ENCODE peak calls at places on chromosomes 2 and 18, in four cellular contexts. G, H, S and Y are unnamed samples.

GRCh38 chr2:73291461-73292315 is 1.7 kb downstream of the EGR4 start:
- DNase-seq in G (no peak), H (no peak), S (peak; percentile 77), Y (peak; percentile 68)

GRCh38 chr2:20702563-20702962 is 35.6 kb downstream of the GDF7 start:
- DNase-seq in G (peak; percentile 78), H (no peak), S (no peak), Y (no peak)

GRCh38 chr2:235856151-235856819 is 311.9 kb downstream of the GBX2 start:
- DNase-seq in G (peak; percentile 73), H (no peak), S (no peak), Y (no peak)

GRCh38 chr18:13983506-13983905 is 68.2 kb upstream of the MC2R start:
- DNase-seq in G (no peak), H (no peak), S (no peak), Y (no peak)

GRCh38 chr18:42486296-42486695 is 531.3 kb downstream of the PIK3C3 start:
- DNase-seq in G (no peak), H (no peak), S (no peak), Y (no peak)

GRCh38 chr18:43009666-43010065 is 105.8 kb downstream of the RIT2 start:
- DNase-seq in G (no peak), H (no peak), S (no peak), Y (no peak)

GRCh38 chr18:79964330-79965118 is at the start of gene HSBP1L1:
- DNase-seq in G (no peak), H (no peak), S (peak; percentile 70), Y (peak; percentile 75)

GRCh38 chr18:41966943-41967342 is 11.9 kb downstream of the PIK3C3 start:
- DNase-seq in G (no peak), H (no peak), S (no peak), Y (no peak)

GRCh38 chr2:162379719-162380580 is 36.0 kb downstream of the GCA start:
- DNase-seq in G (no peak), H (no peak), S (peak; percentile 16), Y (no peak)

GRCh38 chr2:173574713-173575112 is 220.0 kb downstream of the CDCA7 start:
- DNase-seq in G (peak; percentile 52), H (no peak), S (no peak), Y (no peak)

GRCh38 chr18:47558110-47558750 is 306.8 kb upstream of the SKOR2 start:
- DNase-seq in G (no peak), H (no peak), S (no peak), Y (peak; percentile 41)

GRCh38 chr2:29655391-29656086 is 265.8 kb downstream of the ALK start:
- DNase-seq in G (no peak), H (no peak), S (no peak), Y (no peak)

GRCh38 chr2:44120428-44120827 is 48.2 kb upstream of the PPM1B start:
- DNase-seq in G (peak; percentile 93), H (no peak), S (no peak), Y (no peak)

GRCh38 chr2:208306291-208306690 is 40.2 kb downstream of the PIKFYVE start:
- DNase-seq in G (peak; percentile 74), H (no peak), S (no peak), Y (no peak)

GRCh38 chr2:169141713-169142352 is 72.5 kb downstream of the DHRS9 start:
- DNase-seq in G (peak; percentile 53), H (peak; percentile 31), S (peak; percentile 79), Y (peak; percentile 75)

GRCh38 chr18:76458522-76459311 is 36.3 kb downstream of the ZNF516 start:
- DNase-seq in G (no peak), H (no peak), S (no peak), Y (no peak)

GRCh38 chr2:230591850-230592249 is 120.8 kb upstream of the CAB39 start:
- DNase-seq in G (no peak), H (no peak), S (no peak), Y (no peak)

GRCh38 chr2:85994421-85994777 is 105.6 kb upstream of the ST3GAL5 start:
- DNase-seq in G (no peak), H (no peak), S (no peak), Y (no peak)

GRCh38 chr2:158043181-158043948 is 58.3 kb upstream of the UPP2 start:
- DNase-seq in G (no peak), H (no peak), S (peak; percentile 21), Y (no peak)

GRCh38 chr2:73907840-73908452 is 15.1 kb downstream of the ACTG2 start:
- DNase-seq in G (peak; percentile 62), H (peak; percentile 27), S (peak; percentile 58), Y (peak; percentile 71)

GRCh38 chr18:3261393-3262233 is at the start of gene MYL12B:
- DNase-seq in G (peak; percentile 68), H (peak; percentile 21), S (peak; percentile 90), Y (peak; percentile 83)

GRCh38 chr2:233754872-233755611 is 5.0 kb upstream of the UGT1A1 start:
- DNase-seq in G (no peak), H (no peak), S (no peak), Y (no peak)

GRCh38 chr18:8301427-8302172 is 307.6 kb upstream of the RAB12 start:
- DNase-seq in G (peak; percentile 36), H (no peak), S (no peak), Y (no peak)

GRCh38 chr2:47033102-47033880 is 117.7 kb upstream of the MCFD2 start:
- DNase-seq in G (no peak), H (no peak), S (peak; percentile 53), Y (no peak)

GRCh38 chr2:219684721-219685689 is 57.6 kb downstream of the SLC4A3 start:
- DNase-seq in G (peak; percentile 43), H (no peak), S (peak; percentile 90), Y (peak; percentile 94)

GRCh38 chr2:176584333-176584732 is 315.1 kb downstream of the MTX2 start:
- DNase-seq in G (peak; percentile 66), H (no peak), S (no peak), Y (no peak)

GRCh38 chr2:74048843-74049519 is 64.3 kb downstream of the TET3 start:
- DNase-seq in G (no peak), H (no peak), S (peak; percentile 28), Y (no peak)

GRCh38 chr2:240479561-240479960 is 44.1 kb downstream of the GPC1 start:
- DNase-seq in G (no peak), H (no peak), S (no peak), Y (peak; percentile 15)

GRCh38 chr2:237073552-237073951 is 12.1 kb upstream of the COPS8 start:
- DNase-seq in G (peak; percentile 93), H (no peak), S (peak; percentile 34), Y (no peak)
- H3K18ac ChIP-seq in G (peak overlapping the region; percentile 24), H (no peak overlapping the region), S (no peak overlapping the region), Y (no peak overlapping the region)

GRCh38 chr2:140308706-140309105 is 1528.5 kb upstream of the NXPH2 start:
- DNase-seq in G (no peak), H (no peak), S (no peak), Y (no peak)
- H4K5ac ChIP-seq in G (no peak overlapping the region), H (no peak overlapping the region), S (no peak overlapping the region), Y (no peak overlapping the region)

GRCh38 chr2:54570321-54570881 is 114.3 kb downstream of the SPTBN1 start:
- DNase-seq in G (no peak), H (no peak), S (no peak), Y (no peak)

GRCh38 chr2:54570925-54571694 is 115.0 kb downstream of the SPTBN1 start:
- DNase-seq in G (peak; percentile 97), H (no peak), S (no peak), Y (no peak)

GRCh38 chr2:54568876-54569298 is 112.8 kb downstream of the SPTBN1 start:
- DNase-seq in G (no peak), H (no peak), S (no peak), Y (no peak)

GRCh38 chr2:54572262-54572635 is 116.1 kb downstream of the SPTBN1 start:
- DNase-seq in G (peak; percentile 94), H (no peak), S (no peak), Y (no peak)

DNA sequence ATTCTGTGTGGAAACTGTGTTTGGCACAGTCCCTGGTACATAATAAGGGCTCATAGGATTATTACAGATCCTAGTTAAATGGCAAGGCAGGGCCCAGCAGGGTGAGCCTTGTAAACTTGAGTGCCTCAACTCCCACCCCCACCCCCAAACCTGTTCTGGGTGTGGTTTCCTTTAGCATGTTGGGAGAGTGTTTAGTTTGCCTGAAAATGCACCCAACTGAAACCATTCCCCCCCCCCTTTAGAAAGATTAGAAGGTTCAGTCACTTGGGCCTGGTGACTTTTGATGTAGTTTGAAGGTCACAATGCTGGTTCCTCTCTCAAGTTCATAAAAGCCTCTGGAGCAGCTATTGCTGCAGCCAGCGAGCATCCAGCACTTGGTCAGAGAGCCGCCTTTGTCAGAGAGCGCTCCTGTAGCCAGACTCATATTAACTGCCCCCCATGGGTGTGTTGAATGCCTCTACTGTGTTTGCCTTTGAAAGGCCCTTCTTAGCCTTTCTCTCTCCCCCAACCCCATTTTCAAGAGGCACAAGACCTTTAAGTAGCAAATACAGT is 113.7 kb downstream of the SPTBN1 start:
- DNase-seq in G (no peak), H (no peak), S (no peak), Y (no peak)
- H3K18ac ChIP-seq in G (peak overlapping the region; percentile 59), H (no peak overlapping the region), S (peak overlapping the region; percentile 57), Y (no peak overlapping the region)

DNA sequence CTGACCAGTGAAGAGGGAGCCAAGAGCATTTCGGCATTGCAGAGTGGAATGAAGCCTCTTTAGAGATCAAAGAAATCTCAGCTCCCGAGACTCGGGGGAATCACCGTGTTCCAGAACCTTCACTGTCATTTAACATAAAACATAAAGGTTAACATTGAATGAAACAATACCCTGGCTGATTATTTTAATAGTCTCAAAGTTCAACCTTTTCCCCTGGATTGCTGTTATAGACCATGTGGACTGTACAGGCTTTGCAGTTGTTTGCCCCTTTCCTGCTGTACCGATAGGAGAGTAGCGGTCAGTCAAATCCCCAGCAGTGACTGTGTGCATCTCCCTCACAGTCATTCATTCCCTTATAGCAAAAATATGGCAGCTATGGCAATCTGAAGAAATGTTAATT is 48.4 kb downstream of the POU3F3 start:
- DNase-seq in G (no peak), H (no peak), S (no peak), Y (no peak)
- H4K5ac ChIP-seq in G (no peak overlapping the region), H (no peak overlapping the region), S (no peak overlapping the region), Y (no peak overlapping the region)

GRCh38 chr2:11433875-11434274 is 32.1 kb downstream of the E2F6 start:
- DNase-seq in G (no peak), H (no peak), S (no peak), Y (no peak)

GRCh38 chr2:11435036-11435435 is 30.9 kb downstream of the E2F6 start:
- DNase-seq in G (no peak), H (no peak), S (no peak), Y (no peak)

GRCh38 chr2:11430729-11431128 is 35.2 kb downstream of the E2F6 start:
- DNase-seq in G (no peak), H (no peak), S (no peak), Y (no peak)

GRCh38 chr2:11437602-11438001 is 28.4 kb downstream of the E2F6 start:
- DNase-seq in G (no peak), H (no peak), S (no peak), Y (no peak)

GRCh38 chr2:11434443-11434842 is 31.5 kb downstream of the E2F6 start:
- DNase-seq in G (no peak), H (no peak), S (no peak), Y (no peak)
- H3K18ac ChIP-seq in G (no peak overlapping the region), H (no peak overlapping the region), S (no peak overlapping the region), Y (no peak overlapping the region)